ENCODE peak calls at places on chromosomes 13 and 19, in eight cellular contexts. Y is body of pancreas, T is AG04450, M is tibial artery, C is fibroblast of the aortic adventitia, L is cardiac fibroblast, G is bronchial epithelial cell, J is psoas muscle. F is an unnamed sample.

GRCh38 chr13:31927219-31927653 is 104.3 kb upstream of the FRY start:
- DNase-seq in Y (peak; percentile 53), T (no peak), M (no peak), C (no peak), L (no peak), G (no peak), J (no peak), F (no peak)

GRCh38 chr19:1956868-1957492 is 16.0 kb downstream of the CSNK1G2 start:
- DNase-seq in Y (no peak), T (no peak), M (no peak), C (no peak), L (no peak), G (no peak), J (peak; percentile 91), F (no peak)

GRCh38 chr13:32595306-32595705 is 9.1 kb downstream of the PDS5B start:
- DNase-seq in Y (no peak), T (no peak), M (no peak), C (no peak), L (no peak), G (no peak), J (no peak), F (no peak)

GRCh38 chr13:24709186-24709913 is 29.1 kb downstream of the ATP12A start:
- DNase-seq in Y (peak; percentile 6), T (no peak), M (no peak), C (no peak), L (no peak), G (no peak), J (peak; percentile 32), F (no peak)

GRCh38 chr13:35157143-35157755 is 215.2 kb downstream of the NBEA start:
- DNase-seq in Y (peak; percentile 30), T (peak; percentile 16), M (no peak), C (peak; percentile 79), L (peak; percentile 75), G (peak; percentile 56), J (no peak), F (no peak)

GRCh38 chr19:47848871-47849473 is 10.1 kb upstream of the TPRX2 start:
- DNase-seq in Y (peak; percentile 41), T (no peak), M (no peak), C (no peak), L (peak; percentile 35), G (no peak), J (no peak), F (no peak)

GRCh38 chr13:20873348-20873747 is 29.2 kb downstream of the XPO4 start:
- DNase-seq in Y (no peak), T (no peak), M (no peak), C (peak; percentile 63), L (peak; percentile 52), G (peak; percentile 85), J (no peak), F (no peak)

GRCh38 chr13:23344923-23345322 is 88.6 kb downstream of the SACS start:
- DNase-seq in Y (no peak), T (no peak), M (no peak), C (no peak), L (no peak), G (no peak), J (no peak), F (no peak)

GRCh38 chr13:45242524-45242923 is 41.7 kb upstream of the KCTD4 start:
- DNase-seq in Y (no peak), T (no peak), M (no peak), C (no peak), L (no peak), G (no peak), J (no peak), F (no peak)

GRCh38 chr13:46129124-46129523 is 24.3 kb upstream of the CPB2 start:
- DNase-seq in Y (no peak), T (no peak), M (no peak), C (no peak), L (no peak), G (no peak), J (no peak), F (no peak)

GRCh38 chr13:21997726-21998125 is 326.9 kb downstream of the FGF9 start:
- DNase-seq in Y (no peak), T (no peak), M (no peak), C (no peak), L (no peak), G (no peak), J (no peak), F (no peak)

GRCh38 chr19:4297901-4298771 is 4.1 kb downstream of the TMIGD2 start:
- DNase-seq in Y (no peak), T (no peak), M (no peak), C (no peak), L (no peak), G (no peak), J (no peak), F (no peak)

GRCh38 chr13:47480121-47480520 is 521.0 kb downstream of the SUCLA2 start:
- DNase-seq in Y (no peak), T (peak; percentile 82), M (no peak), C (peak; percentile 77), L (peak; percentile 81), G (peak; percentile 61), J (no peak), F (peak; percentile 78)

GRCh38 chr19:6963259-6963852 is 57.9 kb downstream of the MBD3L2B start:
- DNase-seq in Y (no peak), T (no peak), M (no peak), C (no peak), L (no peak), G (no peak), J (no peak), F (no peak)

GRCh38 chr19:23769691-23770468 is 11.2 kb upstream of the ZNF681 start:
- DNase-seq in Y (no peak), T (no peak), M (no peak), C (no peak), L (no peak), G (peak; percentile 63), J (no peak), F (no peak)

GRCh38 chr19:54482889-54483288 is 9.8 kb upstream of the CDC42EP5 start:
- DNase-seq in Y (no peak), T (no peak), M (no peak), C (no peak), L (no peak), G (no peak), J (no peak), F (no peak)

GRCh38 chr19:16293133-16294085 is 31.2 kb upstream of the KLF2 start:
- DNase-seq in Y (peak; percentile 63), T (peak; percentile 96), M (peak; percentile 87), C (peak; percentile 100), L (peak; percentile 99), G (peak; percentile 20), J (peak; percentile 84), F (peak; percentile 77)

GRCh38 chr13:94706854-94707399 is 5.4 kb downstream of the SOX21 start:
- DNase-seq in Y (no peak), T (no peak), M (no peak), C (no peak), L (no peak), G (no peak), J (no peak), F (no peak)

GRCh38 chr19:19514215-19514633 is 1.1 kb downstream of the TSSK6 start:
- DNase-seq in Y (peak; percentile 32), T (no peak), M (no peak), C (peak; percentile 58), L (peak; percentile 61), G (no peak), J (peak; percentile 85), F (no peak)

GRCh38 chr13:111040821-111041220 is 74.3 kb upstream of the ARHGEF7 start:
- DNase-seq in Y (no peak), T (no peak), M (no peak), C (no peak), L (no peak), G (no peak), J (no peak), F (no peak)

GRCh38 chr13:111042661-111043226 is 72.4 kb upstream of the ARHGEF7 start:
- DNase-seq in Y (no peak), T (no peak), M (no peak), C (no peak), L (no peak), G (no peak), J (no peak), F (no peak)

GRCh38 chr13:111038887-111039286 is 76.2 kb upstream of the ARHGEF7 start:
- DNase-seq in Y (no peak), T (no peak), M (no peak), C (no peak), L (no peak), G (no peak), J (no peak), F (no peak)

GRCh38 chr13:111037838-111038397 is 77.2 kb upstream of the ARHGEF7 start:
- DNase-seq in Y (peak; percentile 33), T (no peak), M (no peak), C (peak; percentile 31), L (no peak), G (no peak), J (no peak), F (no peak)

DNA sequence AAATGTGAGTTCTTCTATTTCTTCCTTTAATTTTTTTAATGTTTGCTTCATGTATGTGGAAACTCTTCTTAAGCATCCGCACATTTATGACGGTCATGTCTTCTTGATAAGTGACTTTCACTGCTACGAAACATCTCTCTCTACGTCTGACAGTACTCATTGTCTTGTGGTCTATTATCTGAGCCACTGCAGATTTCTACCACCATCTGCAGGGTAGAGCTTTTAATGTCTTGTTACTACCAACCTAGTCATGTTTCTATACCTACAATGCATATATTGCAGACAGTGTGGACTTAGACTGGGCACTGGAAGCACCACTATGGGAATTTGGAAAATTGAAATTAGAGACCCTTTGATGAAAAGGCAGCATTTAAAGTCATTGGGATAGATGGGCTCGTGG is 75.4 kb upstream of the ARHGEF7 start:
- DNase-seq in Y (no peak), T (no peak), M (no peak), C (peak; percentile 4), L (no peak), G (no peak), J (no peak), F (no peak)
- TF ChIP-seq CTCF in Y (no peak), T (no peak), M (no peak), C (no peak), L (no peak), G (no peak), J (no peak), F (no peak)

GRCh38 chr19:36258028-36258875 is 43.3 kb downstream of the ZNF146 start:
- DNase-seq in Y (no peak), T (no peak), M (no peak), C (no peak), L (no peak), G (no peak), J (no peak), F (no peak)
- H3K4me3 ChIP-seq in Y (no peak overlapping the region), T (no peak overlapping the region), M (no peak overlapping the region), C (no peak overlapping the region), L (no peak overlapping the region), G (no peak overlapping the region), J (peak overlapping the region; percentile 59), F (no peak overlapping the region)

GRCh38 chr19:35497406-35497805 is 7.1 kb upstream of the KRTDAP start:
- DNase-seq in Y (peak; percentile 22), T (no peak), M (no peak), C (no peak), L (no peak), G (no peak), J (no peak), F (no peak)
- TF ChIP-seq CTCF in Y (no peak), T (no peak), M (no peak), C (no peak), L (no peak), G (no peak), J (no peak), F (no peak)

DNA sequence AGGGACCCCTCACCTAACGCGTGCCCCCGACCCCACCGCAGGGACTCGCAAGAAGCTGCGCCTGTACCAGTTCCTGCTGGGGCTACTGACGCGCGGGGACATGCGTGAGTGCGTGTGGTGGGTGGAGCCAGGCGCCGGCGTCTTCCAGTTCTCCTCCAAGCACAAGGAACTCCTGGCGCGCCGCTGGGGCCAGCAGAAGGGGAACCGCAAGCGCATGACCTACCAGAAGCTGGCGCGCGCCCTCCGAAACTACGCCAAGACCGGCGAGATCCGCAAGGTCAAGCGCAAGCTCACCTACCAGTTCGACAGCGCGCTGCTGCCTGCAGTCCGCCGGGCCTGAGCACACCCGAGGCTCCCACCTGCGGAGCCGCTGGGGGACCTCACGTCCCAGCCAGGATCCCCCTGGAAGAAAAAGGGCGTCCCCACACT is 4.7 kb upstream of the MYBPC2 start:
- DNase-seq in Y (peak; percentile 82), T (peak; percentile 11), M (peak; percentile 83), C (peak; percentile 73), L (peak; percentile 64), G (peak; percentile 30), J (peak; percentile 94), F (peak; percentile 5)
- H3K4me3 ChIP-seq in Y (no peak overlapping the region), T (peak overlapping the region; percentile 46), M (no peak overlapping the region), C (peak overlapping the region; percentile 28), L (peak overlapping the region; percentile 18), G (peak overlapping the region; percentile 29), J (peak overlapping the region; percentile 47), F (peak overlapping the region; percentile 25)

F was measured in AG04449.